ENCODE peak calls at places on chromosome 6, in four cellular contexts. X is mucosa of gallbladder, Z is NCI-H1694 treated with DMSO at 0.1 percent for 48 hours, G is cardiac muscle cell. W is an unnamed sample.

GRCh38 chr6:150998992-150999975 is 133.8 kb downstream of the MTHFD1L start:
- DNase-seq in Z (no peak), X (no peak), G (no peak), W (no peak)

GRCh38 chr6:100965069-100965468 is 83.9 kb upstream of the ASCC3 start:
- DNase-seq in Z (no peak), G (no peak), X (no peak), W (no peak)

GRCh38 chr6:170022291-170022722 is 268.6 kb downstream of the DLL1 start:
- DNase-seq in G (no peak), Z (no peak), X (no peak), W (peak; percentile 54)

GRCh38 chr6:140311146-140311545 is 936.7 kb upstream of the CITED2 start:
- DNase-seq in X (no peak), G (no peak), Z (no peak), W (no peak)

GRCh38 chr6:125781307-125781868 is 9.4 kb upstream of the NCOA7 start:
- DNase-seq in X (no peak), G (no peak), Z (peak; percentile 68), W (no peak)

GRCh38 chr6:155090166-155090565 is 95.1 kb downstream of the TIAM2 start:
- DNase-seq in Z (no peak), X (no peak), G (no peak), W (no peak)

GRCh38 chr6:2810092-2810671 is 31.5 kb downstream of the SERPINB1 start:
- DNase-seq in G (no peak), Z (no peak), X (no peak), W (no peak)

GRCh38 chr6:99522531-99522930 is 7.3 kb upstream of the USP45 start:
- DNase-seq in X (no peak), Z (no peak), G (no peak), W (no peak)

GRCh38 chr6:16637635-16638034 is 123.6 kb downstream of the ATXN1 start:
- DNase-seq in X (no peak), G (no peak), Z (no peak), W (no peak)

GRCh38 chr6:26312096-26312463 is 52.9 kb upstream of the BTN3A2 start:
- DNase-seq in X (no peak), G (no peak), Z (peak; percentile 71), W (no peak)

GRCh38 chr6:137870744-137871247 is 3.7 kb downstream of the TNFAIP3 start:
- DNase-seq in Z (no peak), G (no peak), X (no peak), W (no peak)

GRCh38 chr6:107489636-107490567 is at the start of gene SOBP:
- DNase-seq in Z (peak; percentile 46), X (peak; percentile 37), G (peak; percentile 87), W (peak; percentile 65)

GRCh38 chr6:75880305-75880704 is 131.3 kb downstream of the MYO6 start:
- DNase-seq in X (no peak), G (no peak), Z (no peak), W (no peak)

GRCh38 chr6:164230259-164230658 is 815.7 kb downstream of the QKI start:
- DNase-seq in X (no peak), G (no peak), Z (no peak), W (no peak)

GRCh38 chr6:154298297-154298696 is 58.3 kb downstream of the IPCEF1 start:
- DNase-seq in G (no peak), X (no peak), Z (no peak), W (no peak)

GRCh38 chr6:4446982-4447381 is 311.6 kb upstream of the ECI2 start:
- DNase-seq in G (no peak), Z (no peak), X (no peak), W (no peak)

GRCh38 chr6:43181942-43182860 is at the start of gene CUL9:
- DNase-seq in G (peak; percentile 89), Z (peak; percentile 13), X (peak; percentile 81), W (peak; percentile 84)

GRCh38 chr6:40723967-40724366 is 136.8 kb upstream of the LRFN2 start:
- DNase-seq in X (no peak), G (no peak), Z (no peak), W (peak; percentile 79)

W was measured in islet precursor cell.